ENCODE peak calls at places on chromosomes 16 and 17, in four cellular contexts. O is H9, B is mesenchymal stem cell, T is IMR-90. P is an unnamed sample.

GRCh38 chr17:66508896-66509843 is 206.8 kb downstream of the PRKCA start:
- DNase-seq in O (no peak), B (peak), T (peak), P (peak)

GRCh38 chr17:65750678-65751077 is 189.2 kb upstream of the AXIN2 start:
- DNase-seq in O (no peak), B (peak), T (peak), P (peak)

GRCh38 chr17:47212458-47212857 is 3.3 kb downstream of the MYL4 start:
- DNase-seq in O (no peak), B (no peak), T (no peak), P (no peak)

GRCh38 chr17:16027708-16028584 is 28.3 kb downstream of the TTC19 start:
- DNase-seq in O (no peak), B (peak), T (peak), P (peak)

GRCh38 chr16:57645691-57646387 is 17.4 kb downstream of the ADGRG1 start:
- DNase-seq in O (no peak), B (peak), T (peak), P (peak)

GRCh38 chr17:66976781-66977201 is 12.3 kb downstream of the CACNG4 start:
- DNase-seq in O (no peak), B (no peak), T (no peak), P (no peak)

GRCh38 chr17:7589891-7590611 is at the start of gene SOX15:
- DNase-seq in O (peak), B (no peak), T (peak), P (peak)

GRCh38 chr17:30323262-30323894 is 10.5 kb downstream of the TMIGD1 start:
- DNase-seq in O (no peak), B (no peak), T (no peak), P (no peak)

GRCh38 chr16:459761-460160 is 34.3 kb downstream of the RAB11FIP3 start:
- DNase-seq in O (no peak), B (no peak), T (no peak), P (peak)

GRCh38 chr17:1630662-1631061 is 2.0 kb upstream of the SLC43A2 start:
- DNase-seq in O (no peak), B (no peak), T (no peak), P (peak)

GRCh38 chr17:9905902-9906301 is 831 bp upstream of the RCVRN start:
- DNase-seq in O (peak), B (peak), T (no peak), P (peak)

GRCh38 chr16:48164907-48165715 is 9.3 kb upstream of the ABCC12 start:
- DNase-seq in O (peak), B (peak), T (peak), P (peak)

GRCh38 chr17:50219345-50219744 is 17.9 kb upstream of the COL1A1 start:
- DNase-seq in O (no peak), B (peak), T (peak), P (no peak)

GRCh38 chr16:85216522-85217375 is 104.5 kb upstream of the CIBAR2 start:
- DNase-seq in O (no peak), B (no peak), T (no peak), P (no peak)

GRCh38 chr17:752620-753219 is 656 bp upstream of the GEMIN4 start:
- DNase-seq in O (peak), B (peak), T (peak), P (peak)

GRCh38 chr16:17269434-17269833 is 201.3 kb downstream of the XYLT1 start:
- DNase-seq in O (no peak), B (no peak), T (peak), P (no peak)

GRCh38 chr17:37856245-37856644 is 68.0 kb upstream of the TBC1D3K start:
- DNase-seq in O (no peak), B (no peak), T (no peak), P (no peak)

GRCh38 chr17:30234954-30235353 is 543 bp downstream of the SLC6A4 start:
- DNase-seq in O (peak), B (no peak), T (no peak), P (peak)

GRCh38 chr17:9104370-9105041 is 83.2 kb downstream of the NTN1 start:
- DNase-seq in O (no peak), B (no peak), T (no peak), P (no peak)

GRCh38 chr16:85390511-85391174 is 222.5 kb upstream of the GSE1 start:
- DNase-seq in O (no peak), B (peak), T (peak), P (peak)

GRCh38 chr16:66639091-66639885 is 34.8 kb downstream of the CMTM3 start:
- DNase-seq in O (no peak), B (no peak), T (no peak), P (peak)

GRCh38 chr16:57152096-57153093 is 33.4 kb downstream of the PSME3IP1 start:
- DNase-seq in O (no peak), B (no peak), T (no peak), P (no peak)

GRCh38 chr16:87963400-87963799 is 12.2 kb downstream of the BANP start:
- DNase-seq in O (no peak), B (peak), T (peak), P (peak)

GRCh38 chr17:19986941-19987714 is 9.5 kb upstream of the AKAP10 start:
- DNase-seq in O (peak), B (no peak), T (no peak), P (peak)

GRCh38 chr17:37676115-37676925 is 33.1 kb upstream of the DDX52 start:
- DNase-seq in O (no peak), B (peak), T (peak), P (no peak)

GRCh38 chr16:67169642-67170167 is 633 bp upstream of the NOL3 start:
- DNase-seq in O (peak), B (peak), T (no peak), P (no peak)

GRCh38 chr17:57552114-57552601 is 192.9 kb downstream of the CCDC182 start:
- DNase-seq in O (peak), B (peak), T (no peak), P (no peak)

GRCh38 chr17:65202833-65203571 is 65.8 kb downstream of the RGS9 start:
- DNase-seq in O (no peak), B (no peak), T (no peak), P (no peak)

GRCh38 chr17:386145-386876 is 33.7 kb upstream of the RPH3AL start:
- DNase-seq in O (peak), B (peak), T (no peak), P (no peak)

GRCh38 chr17:63844293-63844672 is 1.8 kb upstream of the SMARCD2 start:
- DNase-seq in O (no peak), B (no peak), T (no peak), P (no peak)

GRCh38 chr17:19958023-19958422 is 19.6 kb downstream of the AKAP10 start:
- DNase-seq in O (peak), B (peak), T (peak), P (peak)

GRCh38 chr17:80795737-80796136 is 195.9 kb upstream of the CHMP6 start:
- DNase-seq in O (no peak), B (no peak), T (no peak), P (no peak)

GRCh38 chr16:23837553-23838308 is 1.9 kb downstream of the PRKCB start:
- DNase-seq in O (no peak), B (no peak), T (no peak), P (no peak)

GRCh38 chr17:10063730-10064221 is 134.6 kb downstream of the GAS7 start:
- DNase-seq in O (no peak), B (peak), T (peak), P (peak)

GRCh38 chr17:19867654-19868395 is at the start of gene ULK2:
- DNase-seq in O (peak), B (peak), T (peak), P (peak)

GRCh38 chr16:79612207-79612606 is 11.7 kb upstream of the MAF start:
- DNase-seq in O (no peak), B (peak), T (no peak), P (no peak)

GRCh38 chr16:11588321-11589244 is 1.9 kb upstream of the LITAF start:
- DNase-seq in O (no peak), B (no peak), T (no peak), P (no peak)

GRCh38 chr16:11585460-11586374 is 1.0 kb downstream of the LITAF start:
- DNase-seq in O (no peak), B (peak), T (peak), P (no peak)

GRCh38 chr16:11586375-11586855 is 304 bp downstream of the LITAF start:
- DNase-seq in O (no peak), B (no peak), T (no peak), P (no peak)

GRCh38 chr16:11587643-11588247 is 1.0 kb upstream of the LITAF start:
- DNase-seq in O (no peak), B (no peak), T (no peak), P (no peak)

DNA sequence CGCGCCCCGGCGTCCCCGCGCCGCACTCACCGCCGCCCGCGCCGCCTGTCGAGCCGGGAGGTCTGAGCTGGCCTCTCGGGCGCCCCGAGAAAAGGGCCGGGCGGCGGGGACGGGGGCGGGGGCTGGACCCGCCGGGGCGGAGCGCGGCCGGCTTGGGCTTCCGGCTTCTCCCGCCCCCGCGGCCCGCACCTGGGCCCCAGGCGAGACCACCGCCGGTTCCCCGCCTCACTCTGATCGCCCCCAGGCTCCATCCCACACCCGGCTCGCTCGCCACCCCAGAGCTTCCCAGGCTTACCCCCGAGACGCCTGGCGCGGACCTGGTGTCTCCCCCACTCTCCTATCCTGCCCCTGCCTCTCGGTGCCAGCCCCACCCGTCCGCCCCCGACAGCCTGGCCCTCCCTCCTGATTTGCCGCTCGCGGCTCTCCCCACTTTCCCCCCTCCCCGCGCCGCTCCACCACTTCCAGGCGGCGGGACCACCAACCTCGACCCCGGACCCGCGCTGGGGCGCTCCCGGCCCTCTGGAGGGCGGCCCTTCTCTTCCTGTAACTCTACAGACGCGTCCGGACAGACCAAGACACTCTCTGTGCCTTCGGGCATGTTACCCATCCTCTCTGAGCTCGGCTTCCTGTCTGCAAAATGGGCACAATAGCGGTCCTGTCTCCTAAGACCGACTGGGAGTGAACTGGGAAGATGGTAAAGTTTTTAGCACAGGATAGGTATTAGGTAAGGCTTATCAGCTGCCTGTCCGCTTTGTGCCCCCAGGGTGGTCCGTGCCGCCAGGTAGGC is at the start of gene LITAF:
- DNase-seq in O (peak), B (peak), T (peak), P (no peak)
- H2AK5ac ChIP-seq in O (no peak), B (peak), T (peak), P (peak)

GRCh38 chr17:74432484-74433391 is 850 bp downstream of the GPRC5C start:
- DNase-seq in O (peak), B (no peak), T (no peak), P (no peak)

GRCh38 chr17:74431568-74432483 is at the start of gene GPRC5C:
- DNase-seq in O (peak), B (peak), T (no peak), P (peak)

GRCh38 chr17:74433421-74434121 is 1.7 kb downstream of the GPRC5C start:
- DNase-seq in O (peak), B (no peak), T (no peak), P (no peak)

GRCh38 chr17:74437702-74438101 is 5.8 kb downstream of the GPRC5C start:
- DNase-seq in O (no peak), B (no peak), T (no peak), P (peak)

DNA sequence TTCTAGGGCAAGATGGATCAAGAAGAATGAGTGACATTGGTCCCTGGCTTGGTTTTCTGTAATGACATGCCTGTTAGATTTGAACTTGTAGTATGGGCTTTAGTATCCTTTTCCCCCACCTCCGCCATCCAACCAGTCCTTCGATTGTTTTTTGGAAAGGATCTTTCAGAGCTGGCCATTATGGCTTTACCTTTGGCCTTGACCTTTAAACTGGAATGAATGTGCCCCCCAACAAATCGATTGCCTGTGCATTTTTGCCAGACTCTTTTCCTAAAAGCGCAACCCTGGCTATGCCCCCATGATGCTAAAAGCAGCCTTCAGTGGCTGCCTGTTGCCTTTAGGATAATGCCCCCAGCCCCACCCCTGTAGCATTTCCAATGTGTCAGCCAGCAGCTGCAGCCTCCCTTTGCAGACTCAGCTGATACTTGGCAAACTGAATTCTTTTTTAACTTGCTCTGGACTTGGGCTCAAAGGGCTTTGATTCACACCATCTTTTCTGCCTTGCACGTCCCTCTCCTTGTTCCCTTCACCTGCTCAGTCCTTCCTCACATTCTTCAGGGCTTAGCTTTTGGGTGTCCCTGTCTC is 4.0 kb downstream of the GPRC5C start:
- DNase-seq in O (no peak), B (no peak), T (no peak), P (no peak)
- H2AK5ac ChIP-seq in O (no peak), B (no peak), T (no peak), P (no peak)

GRCh38 chr17:4986951-4987766 is at the start of gene CAMTA2:
- DNase-seq in O (peak), B (peak), T (peak), P (peak)
- H2AK5ac ChIP-seq in O (no peak), B (no peak), T (peak), P (peak)

GRCh38 chr17:79707931-79708891 is 22.5 kb upstream of the ENPP7 start:
- DNase-seq in O (peak), B (peak), T (peak), P (peak)

GRCh38 chr17:79704691-79705090 is 26.1 kb upstream of the ENPP7 start:
- DNase-seq in O (no peak), B (no peak), T (no peak), P (no peak)

GRCh38 chr17:79707441-79707850 is 23.3 kb upstream of the ENPP7 start:
- DNase-seq in O (peak), B (no peak), T (no peak), P (no peak)

GRCh38 chr17:79705674-79706073 is 25.1 kb upstream of the ENPP7 start:
- DNase-seq in O (no peak), B (no peak), T (no peak), P (no peak)

GRCh38 chr17:79706931-79707382 is 23.8 kb upstream of the ENPP7 start:
- DNase-seq in O (peak), B (no peak), T (no peak), P (no peak)
- H2AK5ac ChIP-seq in O (no peak), B (no peak), T (no peak), P (no peak)

DNA sequence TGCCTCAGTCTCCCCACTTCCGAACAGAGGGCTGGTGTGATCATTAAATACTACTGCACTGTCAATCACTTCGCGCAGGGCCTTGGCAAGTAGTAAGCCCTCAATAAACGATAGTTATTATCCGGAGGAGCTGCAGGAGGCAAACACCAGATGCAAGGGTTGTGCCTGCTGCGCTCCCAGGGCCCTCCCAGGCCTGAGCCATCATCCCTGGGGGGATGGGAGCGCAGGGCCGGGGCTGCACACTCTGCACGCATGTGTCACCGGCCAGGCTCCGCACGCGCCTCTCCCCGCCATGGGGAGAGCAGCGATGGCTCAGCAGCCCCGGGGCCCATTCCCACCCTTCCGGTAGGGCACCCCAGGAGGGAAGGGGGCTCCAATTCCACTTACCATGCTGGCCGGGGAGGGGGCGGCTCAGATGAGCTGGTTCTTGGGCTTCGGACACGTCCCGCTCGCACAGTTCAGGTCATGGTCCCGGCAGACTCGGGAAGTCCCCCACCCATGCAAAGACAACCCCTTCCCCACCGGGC is 723 bp downstream of the XPO6 start:
- DNase-seq in O (no peak), B (peak), T (peak), P (peak)
- H2AK5ac ChIP-seq in O (no peak), B (peak), T (peak), P (peak)

DNA sequence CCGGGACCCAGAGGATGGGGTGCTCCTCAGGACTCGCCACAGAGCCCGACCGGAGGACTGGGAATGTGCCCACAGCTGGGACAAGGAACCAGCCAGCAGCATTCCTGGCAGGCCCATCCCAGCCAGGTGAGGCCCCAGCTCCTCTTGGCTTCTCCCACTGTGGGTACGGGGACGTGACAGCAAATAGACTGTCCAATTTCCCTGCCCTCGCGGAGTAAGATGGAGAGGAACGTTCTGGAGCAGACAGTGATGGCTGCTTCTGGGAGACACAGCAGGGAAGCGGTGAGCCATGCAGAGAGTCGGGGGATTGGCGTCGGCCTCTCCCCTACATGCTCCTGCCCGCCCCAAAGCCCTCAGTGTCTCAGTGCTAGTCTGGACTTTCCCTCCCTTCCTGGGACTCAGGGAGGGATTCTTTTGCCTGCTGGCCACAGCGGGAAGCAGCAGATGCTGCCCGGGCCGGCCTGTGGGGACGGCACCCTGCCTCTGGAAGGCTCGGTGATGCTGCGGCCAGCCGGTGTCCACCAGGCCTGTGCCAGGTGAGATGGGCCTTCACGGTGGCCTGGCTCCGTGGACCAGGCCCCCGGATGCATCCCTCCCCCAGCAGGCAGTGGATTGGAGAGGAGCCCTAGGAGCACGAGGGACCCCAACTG is 89.1 kb downstream of the SEC14L1 start:
- DNase-seq in O (no peak), B (no peak), T (no peak), P (no peak)
- H2AK5ac ChIP-seq in O (no peak), B (no peak), T (no peak), P (no peak)

GRCh38 chr17:4665027-4665426 is 23.5 kb upstream of the ALOX15 start:
- DNase-seq in O (no peak), B (no peak), T (no peak), P (no peak)
- H2AK5ac ChIP-seq in O (no peak), B (no peak), T (no peak), P (no peak)

GRCh38 chr17:72116692-72117469 is 3.9 kb upstream of the SOX9 start:
- DNase-seq in O (no peak), B (peak), T (peak), P (no peak)
- H2AK5ac ChIP-seq in O (no peak), B (no peak), T (no peak), P (no peak)

P was measured in trophoblast cell.